ENCODE peak calls at places on chromosomes 5 and 9, in five cellular contexts. B is RWPE1, Z is omental fat pad, A is psoas muscle, M is GM20000. I is an unnamed sample.

GRCh38 chr5:135228236-135228635 is 170.8 kb downstream of the MACROH2A1 start:
- DNase-seq in Z (no peak), M (no peak), B (no peak), A (no peak), I (no peak)

GRCh38 chr5:149681922-149682321 is 48.2 kb upstream of the PPARGC1B start:
- DNase-seq in A (no peak), Z (no peak), B (no peak), M (no peak), I (no peak)

GRCh38 chr9:115142502-115143265 is 24.7 kb upstream of the TNC start:
- DNase-seq in B (no peak), A (no peak), M (no peak), Z (no peak), I (no peak)

GRCh38 chr9:132600326-132600984 is 18.0 kb downstream of the BARHL1 start:
- DNase-seq in M (no peak), A (no peak), B (no peak), Z (no peak), I (no peak)

GRCh38 chr5:116532762-116533525 is 41.7 kb downstream of the SEMA6A start:
- DNase-seq in A (no peak), Z (no peak), M (no peak), B (no peak), I (no peak)

GRCh38 chr9:104388071-104388470 is 116.0 kb upstream of the OR13F1 start:
- DNase-seq in B (no peak), Z (no peak), M (no peak), A (no peak), I (no peak)

GRCh38 chr5:760363-761205 is 23.9 kb downstream of the ZDHHC11B start:
- DNase-seq in M (peak), Z (peak), A (no peak), B (no peak), I (no peak)

GRCh38 chr5:150320048-150320555 is 17.4 kb upstream of the ARSI start:
- DNase-seq in B (peak), M (no peak), Z (peak), A (peak), I (no peak)

GRCh38 chr9:32589083-32589713 is 16.2 kb upstream of the NDUFB6 start:
- DNase-seq in Z (no peak), B (peak), A (no peak), M (peak), I (no peak)

GRCh38 chr5:34483442-34484033 is 172.6 kb upstream of the RAI14 start:
- DNase-seq in B (no peak), Z (no peak), M (no peak), A (no peak), I (no peak)

GRCh38 chr5:15009420-15009819 is 137.8 kb upstream of the ANKH start:
- DNase-seq in Z (no peak), A (no peak), M (no peak), B (peak), I (no peak)

GRCh38 chr5:147098233-147098790 is 136.5 kb upstream of the STK32A start:
- DNase-seq in B (peak), Z (no peak), M (peak), A (no peak), I (no peak)

GRCh38 chr5:180290568-180291233 is 1.2 kb downstream of the MAPK9 start:
- DNase-seq in M (no peak), Z (no peak), B (no peak), A (no peak), I (no peak)

GRCh38 chr5:159893020-159893695 is 23.1 kb upstream of the ADRA1B start:
- DNase-seq in Z (no peak), M (no peak), B (no peak), A (no peak), I (no peak)

GRCh38 chr5:143515829-143516228 is 112.3 kb upstream of the NR3C1 start:
- DNase-seq in A (no peak), B (no peak), M (no peak), Z (no peak), I (no peak)

GRCh38 chr5:5788793-5789192 is 366.3 kb downstream of the ICE1 start:
- DNase-seq in B (no peak), Z (no peak), A (no peak), M (no peak), I (no peak)

GRCh38 chr5:9058666-9059065 is 487.2 kb downstream of the SEMA5A start:
- DNase-seq in Z (no peak), A (no peak), M (no peak), B (no peak), I (no peak)

GRCh38 chr9:129549684-129550083 is 71.2 kb downstream of the C9orf50 start:
- DNase-seq in A (no peak), Z (no peak), M (peak), B (no peak), I (peak)

GRCh38 chr5:119255571-119256356 is 100.1 kb upstream of the TNFAIP8 start:
- DNase-seq in Z (no peak), A (no peak), B (no peak), M (peak), I (no peak)

GRCh38 chr5:62288118-62288517 is 17.9 kb upstream of the KIF2A start:
- DNase-seq in Z (no peak), B (no peak), M (no peak), A (no peak), I (no peak)

GRCh38 chr5:121038438-121038837 is 574.3 kb downstream of the PRR16 start:
- DNase-seq in Z (no peak), A (no peak), M (no peak), B (no peak), I (no peak)

GRCh38 chr9:95511952-95512750 is 4.6 kb downstream of the PTCH1 start:
- DNase-seq in Z (no peak), M (no peak), B (no peak), A (no peak), I (no peak)

GRCh38 chr9:10059044-10059443 is 553.8 kb downstream of the PTPRD start:
- DNase-seq in B (peak), M (no peak), Z (no peak), A (no peak), I (no peak)

GRCh38 chr9:120978987-120979386 is 52.4 kb upstream of the TRAF1 start:
- DNase-seq in A (no peak), B (no peak), M (no peak), Z (no peak), I (no peak)

GRCh38 chr9:120983259-120983837 is 56.8 kb upstream of the TRAF1 start:
- DNase-seq in B (no peak), Z (no peak), M (no peak), A (no peak), I (no peak)

GRCh38 chr9:120982851-120983250 is 56.3 kb upstream of the TRAF1 start:
- DNase-seq in A (no peak), B (no peak), Z (no peak), M (no peak), I (no peak)

GRCh38 chr9:120977321-120977720 is 50.7 kb upstream of the TRAF1 start:
- DNase-seq in B (no peak), Z (no peak), A (no peak), M (no peak), I (no peak)

DNA sequence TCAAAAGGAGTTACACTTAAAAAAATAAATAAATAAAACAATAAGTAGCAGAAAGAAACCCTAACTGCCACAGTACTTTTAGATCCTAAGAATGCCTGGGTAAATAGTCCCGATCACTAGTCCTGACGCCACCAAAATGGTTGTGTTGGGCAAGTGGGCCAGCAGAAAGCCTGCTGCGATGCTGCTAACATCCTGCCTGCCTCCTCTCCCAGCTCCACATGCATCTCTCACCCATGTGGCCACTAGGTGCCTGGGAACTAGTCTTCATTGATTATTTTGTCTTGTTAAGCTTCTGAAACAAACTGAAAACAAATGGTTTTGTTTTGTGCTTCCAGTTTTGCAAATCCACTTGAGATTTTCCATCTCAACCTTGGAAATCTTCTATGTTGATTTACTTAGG is 54.4 kb upstream of the TRAF1 start:
- DNase-seq in B (no peak), M (no peak), A (no peak), Z (no peak), I (no peak)
- TF ChIP-seq CTCF in B (no peak), M (no peak), A (no peak), Z (no peak), I (no peak)

GRCh38 chr5:103942587-103943186 is 380.1 kb upstream of the NUDT12 start:
- DNase-seq in B (no peak), M (no peak), A (no peak), Z (no peak), I (no peak)
- TF ChIP-seq CTCF in B (peak), M (no peak), A (no peak), Z (no peak), I (no peak)

GRCh38 chr9:105479846-105480245 is 32.0 kb downstream of the FSD1L start:
- DNase-seq in Z (no peak), A (no peak), M (no peak), B (no peak), I (no peak)

GRCh38 chr9:105473221-105473620 is 25.4 kb downstream of the FSD1L start:
- DNase-seq in Z (no peak), B (no peak), A (no peak), M (no peak), I (no peak)

GRCh38 chr9:105475302-105475701 is 27.5 kb downstream of the FSD1L start:
- DNase-seq in A (no peak), M (no peak), B (no peak), Z (no peak), I (no peak)
- TF ChIP-seq CTCF in A (peak), M (no peak), B (peak), Z (no peak), I (peak)

GRCh38 chr9:131275332-131276106 is 791 bp downstream of the FAM78A start:
- DNase-seq in B (no peak), Z (no peak), A (peak), M (peak), I (no peak)
- TF ChIP-seq CTCF in B (no peak), Z (no peak), A (peak), M (peak), I (peak)

I was measured in progenitor cell of endocrine pancreas.